ENCODE peak calls at places on chromosomes 7 and 10, in five cellular contexts. M is right lobe of liver, H is cardiac fibroblast, W is epithelial cell of esophagus, B is mammary epithelial cell. S is an unnamed sample.

GRCh38 chr10:22853906-22854447 is 73.9 kb upstream of the ARMC3 start:
- DNase-seq in M (no peak), H (peak; percentile 32), W (no peak), B (peak; percentile 61), S (no peak)

GRCh38 chr7:158549176-158549833 is 38.3 kb downstream of the PTPRN2 start:
- DNase-seq in M (no peak), H (peak; percentile 33), W (no peak), B (no peak), S (no peak)

GRCh38 chr7:76065016-76065612 is 17.2 kb downstream of the MDH2 start:
- DNase-seq in M (no peak), H (no peak), W (no peak), B (no peak), S (no peak)

GRCh38 chr7:47285860-47286491 is 295.9 kb downstream of the TNS3 start:
- DNase-seq in M (no peak), H (no peak), W (no peak), B (no peak), S (peak; percentile 93)

GRCh38 chr7:115221484-115221883 is 299.6 kb downstream of the MDFIC start:
- DNase-seq in M (no peak), H (no peak), W (no peak), B (no peak), S (peak; percentile 13)

GRCh38 chr7:82221152-82221674 is 222.4 kb downstream of the CACNA2D1 start:
- DNase-seq in M (no peak), H (peak; percentile 33), W (no peak), B (no peak), S (no peak)

GRCh38 chr7:134458341-134458805 is 527 bp downstream of the AKR1B1 start:
- DNase-seq in M (no peak), H (peak; percentile 45), W (peak; percentile 64), B (peak; percentile 74), S (no peak)

GRCh38 chr7:4084271-4084670 is 597.8 kb upstream of the FOXK1 start:
- DNase-seq in M (no peak), H (no peak), W (no peak), B (no peak), S (no peak)

GRCh38 chr7:100119075-100119700 is at the start of the genes CNPY4 and TAF6:
- DNase-seq in M (peak; percentile 97), H (peak; percentile 98), W (peak; percentile 96), B (peak; percentile 92), S (peak; percentile 87)
- TF ChIP-seq CTCF in M (no peak), H (no peak), W (peak; percentile 12), B (peak; percentile 16), S (no peak)

GRCh38 chr10:70135684-70136083 is 3.1 kb upstream of the AIFM2 start:
- DNase-seq in M (no peak), H (no peak), W (no peak), B (no peak), S (no peak)

GRCh38 chr10:70130878-70131559 is 1.6 kb downstream of the AIFM2 start:
- DNase-seq in M (no peak), H (peak; percentile 86), W (peak; percentile 66), B (peak; percentile 32), S (peak; percentile 58)

GRCh38 chr10:70135046-70135445 is 2.4 kb upstream of the AIFM2 start:
- DNase-seq in M (peak; percentile 17), H (no peak), W (no peak), B (no peak), S (no peak)

GRCh38 chr10:70132098-70133029 is at the start of gene AIFM2:
- DNase-seq in M (peak; percentile 95), H (peak; percentile 72), W (peak; percentile 66), B (peak; percentile 68), S (peak; percentile 14)

DNA sequence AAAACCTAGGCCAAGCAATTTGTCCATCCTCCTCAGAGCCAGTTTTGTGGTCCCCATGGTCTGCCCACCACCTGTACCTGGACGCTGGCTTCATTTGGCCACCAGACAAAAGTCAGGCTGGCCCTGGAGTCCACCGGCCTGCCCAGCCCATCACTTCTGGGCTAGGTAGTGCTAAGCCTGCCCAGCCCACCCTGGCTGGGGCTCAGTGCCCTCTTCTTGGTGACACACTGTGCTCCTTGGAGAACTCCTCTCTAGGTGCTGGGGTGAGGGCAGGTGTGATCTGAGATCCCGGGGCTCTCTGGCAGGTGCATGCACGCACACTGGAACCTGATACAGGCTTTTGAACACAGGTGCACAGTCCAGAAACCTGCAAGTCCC is 1.1 kb downstream of the AIFM2 start:
- DNase-seq in M (no peak), H (no peak), W (no peak), B (no peak), S (no peak)
- H3K4me3 ChIP-seq in M (peak overlapping the region; percentile 64), H (peak overlapping the region; percentile 56), W (no peak overlapping the region), B (no peak overlapping the region), S (peak overlapping the region; percentile 63)

GRCh38 chr10:128529225-128529624 is 403.0 kb upstream of the MKI67 start:
- DNase-seq in M (no peak), H (no peak), W (no peak), B (no peak), S (no peak)

GRCh38 chr10:128528781-128529180 is 402.6 kb upstream of the MKI67 start:
- DNase-seq in M (no peak), H (no peak), W (no peak), B (no peak), S (no peak)

GRCh38 chr10:128526793-128527375 is 400.7 kb upstream of the MKI67 start:
- DNase-seq in M (no peak), H (no peak), W (no peak), B (no peak), S (no peak)

GRCh38 chr10:128527730-128528129 is 401.5 kb upstream of the MKI67 start:
- DNase-seq in M (no peak), H (no peak), W (no peak), B (no peak), S (no peak)

GRCh38 chr10:128530301-128530700 is 404.1 kb upstream of the MKI67 start:
- DNase-seq in M (no peak), H (peak; percentile 10), W (no peak), B (no peak), S (no peak)
- TF ChIP-seq CTCF in M (peak; percentile 37), H (peak; percentile 29), W (no peak), B (peak; percentile 34), S (peak; percentile 13)

DNA sequence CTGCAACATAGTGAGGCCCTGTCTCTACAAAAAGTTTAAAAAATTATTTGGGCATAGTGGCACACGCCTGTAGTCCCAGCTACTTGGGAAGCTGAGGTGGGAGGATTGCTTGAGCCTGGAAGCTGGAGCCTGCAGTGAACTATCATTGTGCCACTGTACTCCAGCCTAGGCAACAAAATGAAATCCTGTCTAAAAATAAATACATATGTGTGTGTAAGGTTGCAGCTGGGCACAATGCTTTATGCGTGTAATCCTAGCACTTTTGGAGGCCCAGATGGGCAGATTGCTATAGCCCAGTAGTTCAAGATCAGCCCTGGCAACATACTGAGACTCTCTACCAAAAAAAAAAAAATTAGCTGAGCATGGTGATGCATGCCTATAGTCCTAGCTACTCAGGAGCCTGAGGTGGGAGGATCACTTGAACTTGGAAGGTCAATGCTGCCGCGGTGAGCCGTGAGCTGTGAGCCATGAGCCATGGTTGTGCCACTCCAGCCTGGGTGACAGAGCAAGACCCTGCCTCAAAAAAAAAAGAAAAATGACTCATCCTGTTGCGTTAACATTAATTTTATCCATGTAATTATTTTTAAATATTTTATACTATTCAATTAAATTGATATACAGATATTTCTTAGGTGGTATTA is 38.3 kb downstream of the CCAR1 start:
- DNase-seq in M (no peak), H (no peak), W (no peak), B (no peak), S (no peak)
- H3K4me3 ChIP-seq in M (no peak overlapping the region), H (no peak overlapping the region), W (no peak overlapping the region), B (no peak overlapping the region), S (no peak overlapping the region)

DNA sequence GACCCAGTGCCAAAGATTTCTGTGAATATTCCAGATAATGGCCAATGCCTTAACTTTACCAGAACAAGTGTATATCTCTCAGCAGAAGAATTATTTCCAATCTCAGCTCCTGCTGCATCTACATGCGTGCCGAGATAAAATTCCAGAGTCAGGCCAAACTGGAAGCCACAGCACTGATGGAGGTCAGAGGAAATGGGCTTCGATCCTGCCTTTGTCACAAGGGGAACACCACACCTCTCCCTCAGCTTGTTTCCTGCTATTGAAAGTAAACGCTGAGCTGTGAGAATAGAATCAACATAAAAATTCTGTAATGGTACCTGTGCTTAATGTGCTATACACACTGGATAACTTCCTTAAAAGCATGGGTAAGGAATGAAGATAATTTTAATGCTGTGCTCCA is 255.5 kb downstream of the NEBL start:
- DNase-seq in M (no peak), H (no peak), W (no peak), B (no peak), S (no peak)
- TF ChIP-seq CTCF in M (no peak), H (no peak), W (no peak), B (no peak), S (no peak)

DNA sequence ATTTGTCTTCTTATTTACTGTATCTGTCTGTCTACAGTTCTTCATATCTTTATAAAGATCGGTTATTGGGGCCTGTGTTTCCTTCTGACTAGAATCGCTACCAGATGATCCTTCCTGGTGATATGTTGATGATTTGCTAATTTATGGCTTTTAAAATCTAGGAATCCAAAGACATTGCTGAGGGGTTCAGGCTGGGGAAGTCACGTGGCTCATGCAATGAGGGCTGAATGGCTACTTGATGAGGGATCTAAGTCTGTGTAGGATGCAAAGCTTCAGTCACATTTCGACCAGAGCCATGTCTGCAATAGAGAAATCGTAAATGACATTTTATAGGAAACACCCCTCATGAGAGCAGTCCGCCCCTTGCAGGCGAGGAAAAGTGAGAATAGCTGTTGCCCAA is 536.2 kb downstream of the KCNMA1 start:
- DNase-seq in M (no peak), H (no peak), W (no peak), B (no peak), S (no peak)
- H3K4me3 ChIP-seq in M (no peak overlapping the region), H (no peak overlapping the region), W (no peak overlapping the region), B (no peak overlapping the region), S (no peak overlapping the region)

S was measured in AG09309.